ENCODE peak calls at places on chromosomes 3 and 15, in eight cellular contexts. H, K, G, B, T, A, U and I are unnamed samples.

GRCh38 chr3:24494616-24495333 is at the start of gene THRB:
- DNase-seq in H (peak; percentile 83), K (peak; percentile 66), U (no peak), B (no peak), G (peak; percentile 77), T (peak; percentile 80), A (peak; percentile 24), I (peak; percentile 76)

GRCh38 chr3:111534701-111535100 is 7.3 kb upstream of the CD96 start:
- DNase-seq in G (no peak), K (peak; percentile 37), U (no peak), T (no peak), B (no peak), H (peak; percentile 78), A (no peak), I (no peak)

GRCh38 chr3:115659861-115660260 is 36.6 kb downstream of the GAP43 start:
- DNase-seq in U (no peak), T (no peak), G (no peak), A (no peak), H (peak; percentile 47), K (no peak), B (no peak), I (no peak)

GRCh38 chr3:141441381-141442365 is 45.2 kb upstream of the RASA2 start:
- DNase-seq in U (peak; percentile 71), T (peak; percentile 83), A (no peak), G (peak; percentile 75), B (peak; percentile 55), K (peak; percentile 79), H (peak; percentile 87), I (no peak)

GRCh38 chr3:114764056-114764492 is 383.0 kb downstream of the ZBTB20 start:
- DNase-seq in T (peak; percentile 51), H (peak; percentile 60), U (no peak), G (no peak), A (no peak), K (peak; percentile 9), B (no peak), I (no peak)

GRCh38 chr15:75651810-75652543 is 4.3 kb downstream of the SNX33 start:
- DNase-seq in A (no peak), B (no peak), K (no peak), H (no peak), T (no peak), G (no peak), U (no peak), I (no peak)

GRCh38 chr3:40588406-40588805 is 63.6 kb downstream of the ZNF621 start:
- DNase-seq in T (no peak), U (no peak), A (no peak), H (no peak), B (no peak), K (no peak), G (no peak), I (no peak)

GRCh38 chr3:170196833-170197232 is 15.3 kb upstream of the PHC3 start:
- DNase-seq in A (no peak), U (no peak), T (no peak), B (no peak), G (no peak), H (peak; percentile 30), K (no peak), I (no peak)

GRCh38 chr3:51928438-51928837 is 13.3 kb downstream of the RRP9 start:
- DNase-seq in H (no peak), U (no peak), T (no peak), B (no peak), A (no peak), K (no peak), G (no peak), I (peak; percentile 34)

GRCh38 chr3:120569224-120569915 is 26.8 kb upstream of the NDUFB4 start:
- DNase-seq in T (no peak), K (no peak), G (no peak), U (no peak), A (no peak), H (no peak), B (no peak), I (no peak)

GRCh38 chr3:23203651-23204111 is 554 bp downstream of the UBE2E2 start:
- DNase-seq in H (peak; percentile 57), K (peak; percentile 41), T (peak; percentile 28), G (peak; percentile 29), U (no peak), B (no peak), A (no peak), I (peak; percentile 60)

GRCh38 chr15:101141926-101142527 is 109.8 kb downstream of the CHSY1 start:
- DNase-seq in A (no peak), T (no peak), U (no peak), B (no peak), G (no peak), H (no peak), K (no peak), I (no peak)

GRCh38 chr3:195260286-195260905 is 10.6 kb downstream of the XXYLT1 start:
- DNase-seq in U (no peak), B (no peak), K (no peak), T (peak; percentile 57), A (no peak), H (peak; percentile 29), G (no peak), I (peak; percentile 68)

GRCh38 chr3:119690043-119690656 is 12.7 kb upstream of the CFAP91 start:
- DNase-seq in B (no peak), T (no peak), U (no peak), A (no peak), K (peak; percentile 53), G (peak; percentile 26), H (peak; percentile 78), I (no peak)

GRCh38 chr3:33848624-33849347 is 50.4 kb downstream of the PDCD6IP start:
- DNase-seq in A (no peak), U (peak; percentile 18), T (no peak), G (no peak), K (no peak), H (no peak), B (no peak), I (no peak)

GRCh38 chr3:56042326-56042951 is 425.8 kb downstream of the ERC2 start:
- DNase-seq in T (no peak), H (peak; percentile 64), A (no peak), K (peak; percentile 58), B (no peak), U (no peak), G (no peak), I (no peak)

GRCh38 chr3:153897025-153897723 is 224.0 kb upstream of the ARHGEF26 start:
- DNase-seq in G (no peak), A (no peak), T (no peak), H (no peak), B (no peak), U (no peak), K (no peak), I (no peak)
- H3K27ac ChIP-seq in G (no peak overlapping the region), A (no peak overlapping the region), T (no peak overlapping the region), H (no peak overlapping the region), B (no peak overlapping the region), U (no peak overlapping the region), K (no peak overlapping the region), I (no peak overlapping the region)

DNA sequence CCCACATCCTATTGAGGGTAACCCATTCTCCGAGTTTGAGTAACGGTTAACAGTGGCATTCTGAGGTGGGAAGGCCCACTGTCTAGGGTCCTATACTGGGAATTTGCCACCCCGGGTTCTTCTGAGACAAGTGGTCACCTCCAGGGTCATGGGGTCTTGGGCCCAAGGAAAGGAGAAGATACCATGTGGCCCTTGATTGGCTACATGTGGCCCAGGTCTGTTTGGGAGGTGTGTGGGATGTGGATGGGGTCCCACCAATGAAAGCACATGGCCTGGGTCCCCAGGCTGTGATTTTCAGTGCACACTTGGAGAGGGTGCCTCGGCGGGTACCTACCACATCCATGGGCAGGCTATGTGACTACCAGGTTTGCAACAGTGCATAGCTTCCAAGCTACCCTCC is 214.4 kb downstream of the UBE3A start:
- DNase-seq in H (no peak), G (no peak), T (no peak), B (no peak), A (no peak), U (no peak), K (no peak), I (no peak)
- H3K9me3 ChIP-seq in H (no peaks in the 10 kb centered on the region), G (no peaks in the 10 kb centered on the region), T (no peaks in the 10 kb centered on the region), B (peaks cover 4% of the 10 kb centered on the region), A (no peaks in the 10 kb centered on the region), U (no peaks in the 10 kb centered on the region), K (no peaks in the 10 kb centered on the region), I (no peaks in the 10 kb centered on the region)

GRCh38 chr15:93233710-93234109 is 144.7 kb upstream of the RGMA start:
- DNase-seq in B (no peak), T (no peak), A (no peak), H (no peak), K (no peak), G (no peak), U (no peak), I (no peak)

GRCh38 chr15:93238641-93239040 is 149.6 kb upstream of the RGMA start:
- DNase-seq in T (no peak), U (no peak), A (no peak), G (no peak), K (no peak), B (no peak), H (no peak), I (no peak)

GRCh38 chr15:93236924-93237323 is 147.9 kb upstream of the RGMA start:
- DNase-seq in G (no peak), T (no peak), H (no peak), U (no peak), B (no peak), K (no peak), A (no peak), I (no peak)

GRCh38 chr15:93235321-93235720 is 146.3 kb upstream of the RGMA start:
- DNase-seq in A (no peak), K (no peak), U (no peak), G (no peak), B (no peak), H (no peak), T (no peak), I (no peak)

DNA sequence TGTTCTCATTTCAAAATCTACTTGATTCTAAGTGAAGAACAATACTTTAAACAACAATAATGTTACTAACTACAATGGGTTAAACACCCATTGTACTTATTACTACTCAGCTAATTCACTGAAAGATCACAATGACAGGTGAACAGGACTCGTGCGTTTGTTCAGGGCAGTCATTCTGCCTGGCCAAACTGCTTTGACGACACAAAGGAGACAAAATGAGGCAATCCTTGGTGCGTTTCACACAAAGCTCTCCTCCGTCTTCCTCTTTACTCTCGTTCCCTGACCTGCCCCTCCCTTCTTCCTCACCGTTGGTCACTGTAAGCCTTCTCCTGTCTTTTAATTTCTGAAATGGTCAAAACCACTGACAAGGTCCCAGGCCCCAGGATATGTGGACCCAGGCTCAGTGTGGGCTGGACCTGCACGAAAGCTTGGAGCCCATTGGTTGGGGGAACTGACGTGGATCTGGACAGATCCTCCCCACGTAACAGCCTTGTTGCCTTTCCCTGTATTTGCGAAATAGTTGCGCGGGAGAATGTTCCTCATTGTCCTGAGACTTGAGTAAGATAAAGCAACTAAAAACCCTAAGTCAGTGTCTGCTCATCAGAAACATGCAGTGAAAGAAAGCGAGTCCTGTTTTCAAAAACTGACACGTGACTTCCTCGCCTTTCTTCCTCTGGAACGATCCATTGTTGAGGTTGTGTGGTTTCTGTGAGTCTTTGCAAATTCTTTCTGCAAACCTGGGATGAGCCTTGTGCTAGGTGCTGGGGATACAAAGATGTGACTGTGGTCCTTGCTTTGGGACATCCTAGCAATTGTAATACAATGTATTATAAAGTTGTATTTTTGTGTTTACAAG is 147.1 kb upstream of the RGMA start:
- DNase-seq in U (no peak), T (peak; percentile 27), G (peak; percentile 13), A (no peak), H (no peak), B (no peak), K (no peak), I (peak; percentile 72)
- H3K27ac ChIP-seq in U (no peak overlapping the region), T (no peak overlapping the region), G (no peak overlapping the region), A (peak overlapping the region; percentile 11), H (no peak overlapping the region), B (no peak overlapping the region), K (no peak overlapping the region), I (no peak overlapping the region)

GRCh38 chr15:24986653-24987052 is 31.9 kb downstream of the SNRPN start:
- DNase-seq in A (no peak), B (no peak), T (no peak), U (no peak), G (no peak), H (no peak), K (no peak), I (no peak)

GRCh38 chr15:24985224-24985623 is 30.4 kb downstream of the SNRPN start:
- DNase-seq in K (no peak), H (no peak), U (no peak), G (no peak), A (no peak), T (no peak), B (no peak), I (no peak)
- H3K9me3 ChIP-seq in K (no peaks in the 10 kb centered on the region), H (no peaks in the 10 kb centered on the region), U (no peaks in the 10 kb centered on the region), G (no peaks in the 10 kb centered on the region), A (peaks cover 32% of the 10 kb centered on the region), T (no peaks in the 10 kb centered on the region), B (peaks cover 9% of the 10 kb centered on the region), I (no peaks in the 10 kb centered on the region)